ENCODE peak calls at places on chromosomes 1 and 21, in four cellular contexts. A is upper lobe of right lung, I is AG20443, V is HEK293T. Q is an unnamed sample.

GRCh38 chr1:245544236-245544635 is 389.5 kb downstream of the KIF26B start:
- DNase-seq in A (no peak), I (no peak), V (no peak), Q (no peak)

GRCh38 chr1:113255728-113256347 is 134.5 kb upstream of the MAGI3 start:
- DNase-seq in A (no peak), I (no peak), V (no peak), Q (no peak)

GRCh38 chr21:42164064-42164789 is 54.7 kb upstream of the ABCG1 start:
- DNase-seq in A (peak; percentile 75), I (no peak), V (peak; percentile 67), Q (peak; percentile 14)

GRCh38 chr1:26156285-26157038 is 2.4 kb upstream of the FAM110D start:
- DNase-seq in A (no peak), I (no peak), V (peak; percentile 22), Q (no peak)

GRCh38 chr1:43444827-43445225 is 8.9 kb downstream of the HYI start:
- DNase-seq in A (no peak), I (peak; percentile 33), V (no peak), Q (no peak)

GRCh38 chr1:103371234-103371633 is 154.3 kb upstream of the RNPC3 start:
- DNase-seq in A (no peak), I (no peak), V (no peak), Q (no peak)

GRCh38 chr1:148166558-148167492 is 14.7 kb upstream of the NBPF11 start:
- DNase-seq in A (no peak), I (no peak), V (no peak), Q (no peak)

GRCh38 chr1:244381887-244382565 is 69.7 kb downstream of the ADSS2 start:
- DNase-seq in A (no peak), I (peak; percentile 53), V (no peak), Q (no peak)

GRCh38 chr1:243471026-243471685 is 215.3 kb downstream of the SDCCAG8 start:
- DNase-seq in A (no peak), I (no peak), V (no peak), Q (no peak)

GRCh38 chr1:152048641-152048970 is 11.8 kb upstream of the S100A11 start:
- DNase-seq in A (no peak), I (no peak), V (no peak), Q (no peak)

GRCh38 chr1:1359668-1360468 is 1.5 kb upstream of the MXRA8 start:
- DNase-seq in A (peak; percentile 68), I (peak; percentile 69), V (no peak), Q (no peak)

GRCh38 chr1:204564835-204565234 is 48.6 kb downstream of the MDM4 start:
- DNase-seq in A (no peak), I (no peak), V (no peak), Q (no peak)

GRCh38 chr1:13699936-13700520 is at the start of gene PRDM2:
- DNase-seq in A (peak; percentile 85), I (peak; percentile 79), V (peak; percentile 58), Q (peak; percentile 7)

GRCh38 chr1:182739545-182739944 is 50.0 kb upstream of the NPL start:
- DNase-seq in A (no peak), I (no peak), V (no peak), Q (no peak)

GRCh38 chr1:170530972-170531757 is 801 bp upstream of the GORAB start:
- DNase-seq in A (peak; percentile 59), I (peak; percentile 53), V (no peak), Q (peak; percentile 7)

GRCh38 chr1:6234502-6235295 is 1.1 kb downstream of the ICMT start:
- DNase-seq in A (no peak), I (no peak), V (no peak), Q (no peak)

GRCh38 chr1:34884961-34885360 is 25.4 kb upstream of the SMIM12 start:
- DNase-seq in A (no peak), I (no peak), V (no peak), Q (no peak)

Q was measured in ACHN.